ENCODE peak calls at places on chromosomes 11 and 22, in five cellular contexts. I is colonic mucosa; J is body of pancreas; H is HCT116; C is CD8-positive, alpha-beta memory T cell. V is an unnamed sample.
A peak's percentile ranks its signal among the peaks of the same experiment; 100 is the strongest.

GRCh38 chr22:32558681-32559355 is 84.2 kb downstream of the FBXO7 start:
- DNase-seq in I (peak; percentile 69), J (peak; percentile 13), H (peak; percentile 75), C (no peak), V (no peak)

GRCh38 chr22:32584650-32585049 is 110.0 kb downstream of the FBXO7 start:
- DNase-seq in I (no peak), J (no peak), H (no peak), C (no peak), V (peak; percentile 44)

GRCh38 chr11:93513763-93514162 is 29.4 kb downstream of the SMCO4 start:
- DNase-seq in I (no peak), J (no peak), H (no peak), C (no peak), V (no peak)

GRCh38 chr11:23727821-23728220 is 769.0 kb upstream of the LUZP2 start:
- DNase-seq in I (no peak), J (no peak), H (no peak), C (no peak), V (no peak)

GRCh38 chr11:2825886-2826678 is 59.5 kb downstream of the CDKN1C start:
- DNase-seq in I (peak; percentile 40), J (peak; percentile 59), H (no peak), C (no peak), V (no peak)

GRCh38 chr22:46436595-46437163 is 100.7 kb downstream of the CELSR1 start:
- DNase-seq in I (no peak), J (no peak), H (no peak), C (no peak), V (no peak)

GRCh38 chr11:2511421-2512369 is 66.9 kb downstream of the KCNQ1 start:
- DNase-seq in I (peak; percentile 15), J (peak; percentile 3), H (no peak), C (peak; percentile 0), V (peak; percentile 5)

GRCh38 chr11:83034673-83035014 is 37.1 kb downstream of the RAB30 start:
- DNase-seq in I (no peak), J (no peak), H (no peak), C (no peak), V (no peak)

GRCh38 chr11:110928373-110928772 is 216.1 kb upstream of the ARHGAP20 start:
- DNase-seq in I (no peak), J (no peak), H (no peak), C (no peak), V (no peak)

GRCh38 chr11:127017482-127017881 is 16.9 kb upstream of the KIRREL3 start:
- DNase-seq in I (no peak), J (no peak), H (no peak), C (no peak), V (no peak)
- H3K9me3 ChIP-seq in I (no peaks in the 10 kb centered on the region), J (no peaks in the 10 kb centered on the region), H (no peaks in the 10 kb centered on the region), C (no peaks in the 10 kb centered on the region), V (no peaks in the 10 kb centered on the region)

GRCh38 chr11:73058989-73059674 is 83.0 kb downstream of the FCHSD2 start:
- DNase-seq in I (no peak), J (no peak), H (no peak), C (no peak), V (no peak)
- H3K4me1 ChIP-seq in I (no peaks in the 10 kb centered on the region), J (peaks cover 21% of the 10 kb centered on the region), H (no peaks in the 10 kb centered on the region), C (peaks cover 3% of the 10 kb centered on the region), V (no peaks in the 10 kb centered on the region)

DNA sequence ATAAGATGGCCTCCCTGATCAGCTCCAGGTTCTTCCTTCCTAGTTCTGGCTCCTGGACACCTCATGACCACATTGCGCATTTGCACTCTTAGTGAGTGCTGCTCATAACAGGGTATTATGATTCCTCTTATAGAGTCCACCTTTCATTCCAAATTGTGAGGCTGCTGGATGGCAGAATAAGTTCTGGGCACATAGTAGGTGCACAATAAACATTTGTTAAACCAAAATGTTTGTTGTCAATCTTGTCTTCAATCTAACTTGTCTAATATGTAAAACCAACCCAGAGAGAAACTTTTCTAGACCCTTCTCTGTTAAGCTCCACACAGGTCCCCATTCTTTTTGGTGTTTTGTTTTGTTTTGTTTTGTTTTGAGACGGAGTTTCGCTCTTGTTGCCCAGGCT is 22.6 kb upstream of the ZBTB16 start:
- DNase-seq in I (no peak), J (no peak), H (no peak), C (no peak), V (no peak)
- H3K4me3 ChIP-seq in I (no peak overlapping the region), J (no peak overlapping the region), H (no peak overlapping the region), C (no peak overlapping the region), V (no peak overlapping the region)

GRCh38 chr11:134170177-134170908 is 53.4 kb downstream of the NCAPD3 start:
- DNase-seq in I (no peak), J (no peak), H (no peak), C (no peak), V (no peak)

GRCh38 chr11:134176284-134176683 is 47.5 kb downstream of the NCAPD3 start:
- DNase-seq in I (no peak), J (no peak), H (no peak), C (no peak), V (no peak)

GRCh38 chr11:134173296-134173695 is 50.5 kb downstream of the NCAPD3 start:
- DNase-seq in I (no peak), J (no peak), H (no peak), C (no peak), V (no peak)

GRCh38 chr11:134171951-134172350 is 51.8 kb downstream of the NCAPD3 start:
- DNase-seq in I (no peak), J (no peak), H (no peak), C (no peak), V (no peak)

DNA sequence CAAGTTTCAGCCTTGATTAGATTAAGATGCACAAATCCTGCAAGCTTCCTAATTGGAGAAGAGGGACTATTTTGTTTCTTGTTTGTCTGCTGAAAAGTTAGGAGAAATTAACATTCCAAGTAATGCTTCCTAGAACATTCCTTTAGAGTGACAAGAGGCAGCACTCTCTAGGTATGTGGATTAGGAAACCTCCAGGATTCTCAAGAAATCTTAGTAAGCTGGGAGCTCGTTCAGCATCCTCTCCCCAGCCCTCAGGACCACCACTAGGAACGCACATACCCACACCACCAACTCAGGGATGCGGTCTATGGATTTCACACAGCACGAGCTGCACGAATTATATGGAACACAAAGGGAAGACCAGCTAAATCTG is 52.9 kb downstream of the NCAPD3 start:
- DNase-seq in I (no peak), J (no peak), H (no peak), C (no peak), V (no peak)
- H3K9me3 ChIP-seq in I (no peaks in the 10 kb centered on the region), J (no peaks in the 10 kb centered on the region), H (no peaks in the 10 kb centered on the region), C (no peaks in the 10 kb centered on the region), V (no peaks in the 10 kb centered on the region)

DNA sequence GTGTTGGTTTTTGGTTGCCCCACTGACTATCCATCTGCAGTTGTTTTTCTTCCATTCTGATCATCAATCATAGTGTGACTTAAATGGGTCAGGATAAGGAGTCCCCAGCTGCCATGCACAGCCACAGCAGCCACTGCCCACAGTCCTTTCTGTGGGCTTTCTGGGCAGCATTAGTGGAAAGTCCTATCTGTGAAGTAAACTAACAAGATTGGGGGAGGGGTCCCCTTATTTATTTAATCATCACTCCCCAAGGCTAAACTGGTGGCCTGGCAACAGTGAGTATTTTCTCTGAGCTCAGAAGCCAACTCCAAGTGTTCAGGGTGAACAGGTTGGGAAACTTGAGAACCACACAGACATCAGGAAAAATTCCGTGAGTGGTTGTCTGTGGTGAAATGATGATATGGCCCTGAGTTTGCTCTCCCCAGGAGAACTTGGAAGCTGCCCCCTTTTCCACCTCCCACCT is 145.0 kb downstream of the CCDC34 start:
- DNase-seq in I (no peak), J (peak; percentile 43), H (no peak), C (no peak), V (no peak)
- H3K4me1 ChIP-seq in I (no peaks in the 10 kb centered on the region), J (peaks cover 44% of the 10 kb centered on the region), H (peaks cover 5% of the 10 kb centered on the region), C (no peaks in the 10 kb centered on the region), V (peaks cover 15% of the 10 kb centered on the region)

GRCh38 chr11:118263694-118264567 is at the start of gene MPZL2:
- DNase-seq in I (peak; percentile 90), J (peak; percentile 85), H (peak; percentile 65), C (no peak), V (no peak)
- H3K4me3 ChIP-seq in I (peak within 1 kb of the TSS; percentile 40), J (peak within 1 kb of the TSS; percentile 9), H (peak within 1 kb of the TSS; percentile 59), C (peak within 1 kb of the TSS; percentile 8), V (no peak within 1 kb of the TSS)

DNA sequence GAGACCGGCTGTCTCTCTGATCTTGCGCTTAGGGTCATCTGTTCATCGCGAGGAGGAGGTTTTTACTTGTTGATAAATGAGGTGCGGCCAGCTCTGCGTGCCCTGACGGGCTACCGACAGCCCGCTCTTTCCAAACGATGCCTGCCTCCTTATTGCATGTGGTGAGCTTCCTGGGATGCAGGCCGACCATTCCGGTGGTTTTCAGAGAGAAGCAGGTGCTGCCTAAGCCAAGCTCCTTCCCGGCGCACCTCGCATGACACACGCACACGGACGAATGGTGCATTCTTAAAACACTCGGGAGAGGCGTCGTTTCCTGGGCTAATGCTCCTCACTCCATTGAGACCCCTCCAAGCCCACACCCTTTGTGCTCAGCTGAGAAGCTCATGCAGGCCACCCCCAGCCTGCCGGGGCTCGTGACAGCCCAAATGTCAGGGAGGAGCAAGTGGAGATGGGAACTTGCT is 456.8 kb downstream of the BRD1 start:
- DNase-seq in I (peak; percentile 4), J (no peak), H (no peak), C (no peak), V (no peak)
- H3K9me3 ChIP-seq in I (no peaks in the 10 kb centered on the region), J (no peaks in the 10 kb centered on the region), H (no peaks in the 10 kb centered on the region), C (no peaks in the 10 kb centered on the region), V (no peaks in the 10 kb centered on the region)

DNA sequence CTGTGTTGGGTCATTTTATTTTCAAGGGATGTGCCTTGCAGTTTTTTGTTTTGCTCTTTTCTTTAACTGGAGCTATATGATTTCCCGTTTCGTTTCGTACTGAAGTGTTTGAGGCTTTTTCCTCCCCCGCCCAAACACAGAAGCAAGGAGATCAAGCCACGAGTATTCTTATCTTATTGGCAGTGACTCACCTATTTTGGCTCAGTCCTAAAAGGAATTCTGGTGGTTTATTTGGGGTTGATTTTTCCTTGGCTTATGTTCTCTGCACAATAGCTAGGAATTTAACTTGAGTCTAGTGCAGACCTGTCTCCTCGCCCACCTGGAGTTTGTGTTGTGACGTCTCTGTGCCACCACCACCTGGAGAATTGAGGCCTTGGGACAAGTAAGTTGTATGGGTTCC is 90.6 kb upstream of the BIRC3 start:
- DNase-seq in I (no peak), J (no peak), H (no peak), C (no peak), V (no peak)
- H3K4me1 ChIP-seq in I (no peaks in the 10 kb centered on the region), J (peaks cover 19% of the 10 kb centered on the region), H (peaks cover 34% of the 10 kb centered on the region), C (no peaks in the 10 kb centered on the region), V (no peaks in the 10 kb centered on the region)

GRCh38 chr11:46912526-46913150 is 5.7 kb downstream of the LRP4 start:
- DNase-seq in I (no peak), J (no peak), H (no peak), C (no peak), V (peak; percentile 71)
- H3K4me3 ChIP-seq in I (no peak overlapping the region), J (no peak overlapping the region), H (no peak overlapping the region), C (no peak overlapping the region), V (peak overlapping the region; percentile 21)

GRCh38 chr11:37942081-37942480 is 1344.0 kb upstream of the RAG2 start:
- DNase-seq in I (no peak), J (no peak), H (no peak), C (no peak), V (no peak)
- H3K9me3 ChIP-seq in I (no peaks in the 10 kb centered on the region), J (no peaks in the 10 kb centered on the region), H (peaks cover 9% of the 10 kb centered on the region), C (peaks cover 3% of the 10 kb centered on the region), V (no peaks in the 10 kb centered on the region)